ENCODE peak calls at places on chromosomes 3 and 15, in seven cellular contexts. O is mesendoderm, A is fibroblast of pulmonary artery, F is NCI-H1436 treated with DMSO at 0.1 percent for 48 hours, Q is KG1, N is LNCaP clone FGC, I is occipital lobe. C is an unnamed sample.

GRCh38 chr3:147200545-147200944 is 205.8 kb downstream of the ZIC4 start:
- DNase-seq in I (no peak), N (no peak), O (no peak), Q (no peak), A (peak; percentile 3), F (no peak), C (no peak)

GRCh38 chr3:46205286-46205960 is 2.7 kb downstream of the CCR1 start:
- DNase-seq in A (no peak), O (no peak), N (no peak), Q (no peak), F (no peak), I (no peak), C (no peak)

GRCh38 chr3:81728766-81729544 is 32.5 kb downstream of the GBE1 start:
- DNase-seq in I (no peak), F (no peak), Q (no peak), A (peak; percentile 55), N (no peak), O (peak; percentile 9), C (no peak)

GRCh38 chr3:151169262-151169661 is 33.8 kb downstream of the GPR171 start:
- DNase-seq in F (no peak), I (no peak), N (no peak), Q (no peak), A (no peak), O (no peak), C (no peak)

GRCh38 chr15:39579487-39580116 is 1.3 kb upstream of the THBS1 start:
- DNase-seq in I (no peak), O (peak; percentile 96), A (peak; percentile 98), Q (no peak), N (no peak), F (no peak), C (peak; percentile 83)

GRCh38 chr3:87076951-87077350 is 86.0 kb upstream of the VGLL3 start:
- DNase-seq in F (no peak), O (peak; percentile 74), Q (no peak), N (peak; percentile 34), A (peak; percentile 78), I (no peak), C (no peak)

GRCh38 chr3:188950832-188951489 is 220.8 kb upstream of the TPRG1 start:
- DNase-seq in Q (no peak), N (no peak), A (peak; percentile 99), O (no peak), I (no peak), F (no peak), C (peak; percentile 99)

GRCh38 chr3:32226875-32227500 is 11.5 kb upstream of the CMTM8 start:
- DNase-seq in N (no peak), I (no peak), Q (no peak), O (no peak), F (no peak), A (peak; percentile 59), C (no peak)

GRCh38 chr3:65548848-65549625 is 489.7 kb downstream of the MAGI1 start:
- DNase-seq in N (no peak), I (peak; percentile 23), A (no peak), Q (no peak), F (no peak), O (peak; percentile 64), C (no peak)

GRCh38 chr3:187698499-187699399 is 3.6 kb downstream of the RTP2 start:
- DNase-seq in Q (no peak), O (no peak), N (no peak), F (no peak), I (no peak), A (no peak), C (no peak)

GRCh38 chr3:45567730-45568172 is 26.8 kb upstream of the LIMD1 start:
- DNase-seq in Q (peak; percentile 19), I (no peak), O (no peak), A (no peak), F (no peak), N (no peak), C (no peak)

C was measured in PC-9.